ENCODE peak calls at places on chromosomes 13 and 19, in nine cellular contexts. P is ovary, U is NCI-H345, I is Peyer's patch, F is caudate nucleus, N is fibroblast of lung, B is ureter, K is RPMI8226, J is SW480. H is an unnamed sample.

GRCh38 chr19:34228347-34228746 is 26.0 kb upstream of the GARRE1 start:
- DNase-seq in P (no peak), U (no peak), I (no peak), F (no peak), N (no peak), B (no peak), K (no peak), J (no peak), H (no peak)

GRCh38 chr13:41224113-41225110 is 30.0 kb upstream of the KBTBD7 start:
- DNase-seq in P (no peak), U (no peak), I (no peak), F (no peak), N (peak), B (no peak), K (no peak), J (no peak), H (no peak)

GRCh38 chr13:52848455-52849190 is at the start of gene PCDH8:
- DNase-seq in P (no peak), U (peak), I (peak), F (peak), N (no peak), B (no peak), K (no peak), J (peak), H (no peak)

GRCh38 chr13:34076943-34077703 is 259.2 kb downstream of the RFC3 start:
- DNase-seq in P (no peak), U (peak), I (no peak), F (no peak), N (peak), B (no peak), K (no peak), J (peak), H (peak)

GRCh38 chr19:47414469-47414868 is 4.9 kb downstream of the MEIS3 start:
- DNase-seq in P (no peak), U (peak), I (no peak), F (no peak), N (no peak), B (no peak), K (peak), J (peak), H (no peak)

GRCh38 chr19:43527860-43528622 is 1.0 kb upstream of the ETHE1 start:
- DNase-seq in P (no peak), U (peak), I (no peak), F (no peak), N (no peak), B (no peak), K (no peak), J (no peak), H (no peak)

GRCh38 chr13:91632071-91632470 is 233.7 kb downstream of the GPC5 start:
- DNase-seq in P (no peak), U (no peak), I (no peak), F (no peak), N (peak), B (no peak), K (no peak), J (no peak), H (no peak)

GRCh38 chr13:95745289-95745688 is 68.3 kb downstream of the DNAJC3 start:
- DNase-seq in P (no peak), U (no peak), I (no peak), F (no peak), N (no peak), B (no peak), K (no peak), J (no peak), H (peak)

GRCh38 chr13:97262058-97262457 is 39.9 kb downstream of the MBNL2 start:
- DNase-seq in P (no peak), U (no peak), I (no peak), F (no peak), N (no peak), B (no peak), K (no peak), J (no peak), H (no peak)

GRCh38 chr13:23391752-23392151 is 41.8 kb downstream of the SACS start:
- DNase-seq in P (no peak), U (no peak), I (no peak), F (no peak), N (no peak), B (no peak), K (no peak), J (no peak), H (no peak)

GRCh38 chr19:37829526-37829925 is 50.1 kb upstream of the ZNF573 start:
- DNase-seq in P (no peak), U (no peak), I (no peak), F (no peak), N (no peak), B (no peak), K (no peak), J (no peak), H (no peak)

GRCh38 chr13:59229861-59230260 is 933.9 kb downstream of the DIAPH3 start:
- DNase-seq in P (no peak), U (peak), I (no peak), F (no peak), N (no peak), B (no peak), K (no peak), J (no peak), H (no peak)

GRCh38 chr13:46617382-46617781 is 64.4 kb downstream of the LRCH1 start:
- DNase-seq in P (no peak), U (no peak), I (no peak), F (no peak), N (peak), B (no peak), K (no peak), J (no peak), H (no peak)

GRCh38 chr19:21496876-21497275 is 8.5 kb upstream of the ZNF429 start:
- DNase-seq in P (no peak), U (no peak), I (no peak), F (no peak), N (no peak), B (no peak), K (no peak), J (no peak), H (no peak)

GRCh38 chr13:92407858-92408257 is 818.7 kb upstream of the GPC6 start:
- DNase-seq in P (no peak), U (no peak), I (no peak), F (no peak), N (no peak), B (no peak), K (no peak), J (no peak), H (no peak)

GRCh38 chr19:38233740-38234251 is 9.8 kb upstream of the DPF1 start:
- DNase-seq in P (peak), U (peak), I (peak), F (peak), N (peak), B (peak), K (peak), J (peak), H (peak)

GRCh38 chr13:39410089-39410901 is 192.7 kb downstream of the LHFPL6 start:
- DNase-seq in P (no peak), U (no peak), I (no peak), F (no peak), N (peak), B (no peak), K (no peak), J (no peak), H (no peak)

GRCh38 chr19:34662919-34663318 is 14.0 kb downstream of the SCGB2B2 start:
- DNase-seq in P (no peak), U (peak), I (no peak), F (no peak), N (no peak), B (no peak), K (peak), J (peak), H (peak)

GRCh38 chr13:27036236-27036981 is 135.2 kb downstream of the USP12 start:
- DNase-seq in P (no peak), U (no peak), I (no peak), F (no peak), N (peak), B (no peak), K (no peak), J (peak), H (no peak)

GRCh38 chr19:54325194-54325621 is 12.2 kb upstream of the LILRA5 start:
- DNase-seq in P (no peak), U (peak), I (no peak), F (no peak), N (peak), B (no peak), K (peak), J (peak), H (no peak)

GRCh38 chr19:2560369-2560768 is 84.4 kb downstream of the GADD45B start:
- DNase-seq in P (no peak), U (no peak), I (no peak), F (no peak), N (no peak), B (no peak), K (no peak), J (no peak), H (no peak)

GRCh38 chr19:37334179-37335071 is 36.5 kb upstream of the ZNF527 start:
- DNase-seq in P (peak), U (peak), I (peak), F (peak), N (peak), B (peak), K (peak), J (no peak), H (peak)

GRCh38 chr13:48578516-48579166 is 45.8 kb upstream of the RCBTB2 start:
- DNase-seq in P (no peak), U (no peak), I (no peak), F (no peak), N (no peak), B (no peak), K (peak), J (no peak), H (no peak)

GRCh38 chr13:30362869-30363268 is 55.5 kb upstream of the KATNAL1 start:
- DNase-seq in P (no peak), U (no peak), I (no peak), F (no peak), N (no peak), B (no peak), K (no peak), J (no peak), H (no peak)

GRCh38 chr13:40665754-40666057 is 735 bp downstream of the FOXO1 start:
- DNase-seq in P (no peak), U (peak), I (no peak), F (no peak), N (peak), B (no peak), K (no peak), J (peak), H (no peak)

GRCh38 chr19:45632468-45633196 is 6.6 kb downstream of the EML2 start:
- DNase-seq in P (peak), U (peak), I (peak), F (peak), N (peak), B (peak), K (no peak), J (peak), H (no peak)